ENCODE peak calls at places on chromosomes 11 and 22, in seven cellular contexts. N, B, V, S, E, U and H are unnamed samples.

GRCh38 chr11:93573184-93573583 is 30.0 kb upstream of the SMCO4 start:
- DNase-seq in B (no peak), V (no peak), E (no peak), N (no peak), S (no peak), U (no peak), H (no peak)

GRCh38 chr11:132234878-132235277 is 864.5 kb downstream of the NTM start:
- DNase-seq in V (no peak), B (no peak), N (no peak), E (peak), S (peak), U (peak), H (peak)

GRCh38 chr11:13962562-13963168 is at the start of gene SPON1:
- DNase-seq in S (no peak), E (no peak), B (peak), U (no peak), V (peak), N (no peak), H (no peak)

GRCh38 chr11:12800032-12800671 is 125.9 kb downstream of the TEAD1 start:
- DNase-seq in B (peak), U (no peak), E (no peak), N (peak), S (no peak), V (no peak), H (no peak)

GRCh38 chr11:132131051-132131450 is 760.6 kb downstream of the NTM start:
- DNase-seq in E (no peak), V (no peak), S (no peak), U (no peak), B (no peak), N (no peak), H (no peak)

GRCh38 chr22:45127866-45128265 is 35.9 kb upstream of the NUP50 start:
- DNase-seq in U (no peak), N (peak), B (no peak), V (no peak), E (no peak), S (peak), H (no peak)

GRCh38 chr22:46593211-46593676 is 26.9 kb upstream of the GRAMD4 start:
- DNase-seq in U (no peak), N (no peak), E (no peak), S (no peak), V (peak), B (no peak), H (no peak)

GRCh38 chr22:36934940-36935610 is 21.6 kb downstream of the CSF2RB start:
- DNase-seq in U (no peak), B (no peak), E (no peak), V (peak), S (no peak), N (no peak), H (no peak)

GRCh38 chr22:44354288-44354687 is 41.5 kb upstream of the SHISAL1 start:
- DNase-seq in V (peak), E (no peak), B (no peak), U (no peak), N (no peak), S (no peak), H (no peak)

GRCh38 chr11:116852261-116853125 is 15.1 kb upstream of the APOA1 start:
- DNase-seq in S (no peak), B (no peak), U (peak), E (no peak), N (no peak), V (no peak), H (no peak)

GRCh38 chr22:49976439-49977175 is 16.0 kb downstream of the PIM3 start:
- DNase-seq in V (no peak), U (no peak), B (no peak), S (no peak), E (no peak), N (no peak), H (no peak)

GRCh38 chr11:15565846-15566245 is 451.1 kb downstream of the INSC start:
- DNase-seq in S (no peak), U (no peak), V (no peak), B (no peak), E (no peak), N (no peak), H (no peak)

GRCh38 chr11:130070109-130070828 is 575 bp downstream of the APLP2 start:
- DNase-seq in V (peak), U (no peak), B (peak), E (no peak), S (no peak), N (peak), H (no peak)
- TF ChIP-seq CTCF in V (no peak), U (peak), B (no peak), E (peak), S (no peak), N (no peak), H (no peak)

GRCh38 chr22:39724390-39724789 is 153.8 kb downstream of the CACNA1I start:
- DNase-seq in E (no peak), V (no peak), S (no peak), U (no peak), B (no peak), N (peak), H (no peak)
- TF ChIP-seq CTCF in E (no peak), V (no peak), S (no peak), U (no peak), B (no peak), N (no peak), H (no peak)

GRCh38 chr11:65013692-65014145 is 241 bp upstream of the ARL2 start:
- DNase-seq in S (peak), V (peak), U (peak), B (peak), E (peak), N (peak), H (peak)
- TF ChIP-seq CTCF in S (peak), V (no peak), U (no peak), B (peak), E (no peak), N (no peak), H (no peak)

GRCh38 chr22:17770180-17771077 is 3.8 kb downstream of the BID start:
- DNase-seq in E (no peak), S (no peak), U (no peak), N (no peak), V (no peak), B (no peak), H (no peak)
- TF ChIP-seq CTCF in E (no peak), S (no peak), U (no peak), N (no peak), V (no peak), B (no peak), H (no peak)

DNA sequence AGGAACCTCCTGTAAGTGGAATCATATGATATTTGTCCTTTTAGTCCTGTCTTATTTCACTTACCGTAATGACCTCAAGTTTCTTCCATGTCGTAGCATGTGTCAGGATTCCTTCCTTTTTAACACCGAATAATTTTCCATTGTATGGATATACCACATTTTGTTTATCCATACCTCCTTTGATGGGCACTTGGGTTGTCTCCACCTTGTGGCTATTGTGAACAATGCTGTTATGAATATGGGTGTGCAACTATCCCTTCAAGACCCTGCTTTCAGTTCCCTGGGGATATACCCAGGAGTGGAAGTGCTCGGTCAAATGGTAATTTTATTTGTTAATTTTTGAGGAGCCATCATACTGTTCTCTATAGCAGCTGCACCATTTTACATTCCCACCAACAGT is 244.9 kb upstream of the BLID start:
- DNase-seq in B (no peak), N (no peak), S (no peak), U (no peak), E (no peak), V (no peak), H (no peak)
- TF ChIP-seq CTCF in B (no peak), N (no peak), S (no peak), U (no peak), E (no peak), V (no peak), H (peak)